ENCODE peak calls at places on chromosomes 11 and 22, in eight cellular contexts. F is OCI-LY7, N is cardiac muscle cell, I is Peyer's patch, B is AG04450, L is left ventricle myocardium inferior, E is stomach, A is spleen. X is an unnamed sample.

GRCh38 chr22:46462726-46463371 is 74.6 kb downstream of the CELSR1 start:
- DNase-seq in F (no peak), N (no peak), I (no peak), B (no peak), L (no peak), E (no peak), A (no peak), X (no peak)

GRCh38 chr11:5367461-5368074 is 16.0 kb upstream of the OR51M1 start:
- DNase-seq in F (no peak), N (no peak), I (no peak), B (peak; percentile 65), L (no peak), E (no peak), A (no peak), X (no peak)

GRCh38 chr11:19218801-19219460 is 17.1 kb upstream of the CSRP3 start:
- DNase-seq in F (no peak), N (no peak), I (no peak), B (no peak), L (peak; percentile 40), E (no peak), A (no peak), X (no peak)

GRCh38 chr11:116180806-116181600 is 591.8 kb downstream of the BUD13 start:
- DNase-seq in F (no peak), N (no peak), I (no peak), B (no peak), L (no peak), E (no peak), A (no peak), X (no peak)

GRCh38 chr11:47378011-47378835 is at the start of gene SPI1:
- DNase-seq in F (peak; percentile 91), N (peak; percentile 49), I (peak; percentile 50), B (no peak), L (peak; percentile 68), E (peak; percentile 60), A (peak; percentile 96), X (peak; percentile 27)

GRCh38 chr11:112343368-112344039 is 82.8 kb upstream of the PLET1 start:
- DNase-seq in F (no peak), N (no peak), I (no peak), B (no peak), L (no peak), E (no peak), A (no peak), X (no peak)

GRCh38 chr11:14924291-14924690 is 32.3 kb upstream of the CYP2R1 start:
- DNase-seq in F (no peak), N (no peak), I (no peak), B (no peak), L (no peak), E (no peak), A (no peak), X (no peak)

GRCh38 chr11:30128269-30128932 is 102.4 kb upstream of the FSHB start:
- DNase-seq in F (peak; percentile 37), N (peak; percentile 56), I (no peak), B (peak; percentile 8), L (no peak), E (no peak), A (no peak), X (no peak)

GRCh38 chr11:120601566-120601965 is 90.0 kb downstream of the GRIK4 start:
- DNase-seq in F (no peak), N (no peak), I (no peak), B (peak; percentile 20), L (no peak), E (no peak), A (no peak), X (no peak)

GRCh38 chr11:18722293-18722637 is 3.7 kb downstream of the IGSF22 start:
- DNase-seq in F (no peak), N (no peak), I (no peak), B (no peak), L (no peak), E (no peak), A (no peak), X (no peak)

GRCh38 chr11:67272327-67273259 is 6.3 kb downstream of the GRK2 start:
- DNase-seq in F (peak; percentile 65), N (no peak), I (peak; percentile 49), B (no peak), L (no peak), E (no peak), A (peak; percentile 82), X (no peak)

GRCh38 chr11:67271212-67271547 is 4.9 kb downstream of the GRK2 start:
- DNase-seq in F (no peak), N (no peak), I (no peak), B (no peak), L (no peak), E (no peak), A (no peak), X (no peak)

GRCh38 chr11:67271548-67272284 is 5.4 kb downstream of the GRK2 start:
- DNase-seq in F (peak; percentile 46), N (no peak), I (peak; percentile 47), B (no peak), L (no peak), E (no peak), A (peak; percentile 88), X (no peak)

GRCh38 chr11:67274768-67275605 is 8.7 kb downstream of the GRK2 start:
- DNase-seq in F (no peak), N (no peak), I (peak; percentile 46), B (no peak), L (peak; percentile 75), E (no peak), A (peak; percentile 93), X (peak; percentile 49)

DNA sequence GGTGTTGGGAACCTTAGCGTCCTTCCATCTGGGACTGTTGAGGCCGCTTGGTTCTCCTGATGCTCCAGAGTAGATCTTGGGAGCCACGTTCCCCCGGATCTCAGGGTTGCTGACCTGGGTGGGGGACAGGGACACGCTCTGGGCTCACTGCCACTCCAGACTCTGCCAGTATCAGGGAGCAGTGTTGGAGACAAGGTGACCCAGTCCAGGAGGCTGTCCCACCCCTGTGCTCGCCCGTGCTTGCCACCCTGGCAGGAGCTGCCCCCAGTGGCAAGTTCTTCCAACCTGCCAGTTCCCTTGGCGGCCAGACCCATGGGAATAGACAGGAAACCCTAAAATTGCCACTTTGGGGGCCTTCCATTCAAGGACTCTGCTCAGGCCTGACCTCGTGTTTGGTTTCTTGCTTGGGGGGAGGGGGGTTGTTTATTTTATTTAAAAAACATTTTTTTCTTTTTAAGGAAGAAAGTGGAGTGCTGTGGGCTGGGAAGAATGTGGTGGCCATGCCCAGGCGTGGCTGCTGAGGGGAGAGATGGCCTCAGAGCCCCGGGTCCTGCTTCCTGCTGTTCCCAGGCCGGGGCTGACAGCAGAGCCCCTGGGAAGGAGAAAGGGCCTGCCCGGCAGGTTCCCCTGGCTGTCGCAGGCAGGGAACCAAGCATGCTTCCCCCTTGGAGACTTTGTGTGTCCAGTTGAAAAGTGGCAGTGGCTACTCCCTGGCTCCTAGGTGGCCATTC is 7.2 kb downstream of the GRK2 start:
- DNase-seq in F (peak; percentile 65), N (no peak), I (peak; percentile 47), B (no peak), L (no peak), E (peak; percentile 60), A (peak; percentile 81), X (peak; percentile 25)
- H3K27ac ChIP-seq in F (peak overlapping the region; percentile 98), N (no peak overlapping the region), I (peak overlapping the region; percentile 68), B (no peak overlapping the region), L (peak overlapping the region; percentile 94), E (peak overlapping the region; percentile 93), A (peak overlapping the region; percentile 97), X (peak overlapping the region; percentile 83)

GRCh38 chr22:24416611-24417010 is 10.8 kb upstream of the ADORA2A start:
- DNase-seq in F (no peak), N (no peak), I (peak; percentile 31), B (no peak), L (no peak), E (no peak), A (no peak), X (no peak)
- H3K27ac ChIP-seq in F (no peak overlapping the region), N (no peak overlapping the region), I (no peak overlapping the region), B (no peak overlapping the region), L (no peak overlapping the region), E (no peak overlapping the region), A (no peak overlapping the region), X (no peak overlapping the region)

DNA sequence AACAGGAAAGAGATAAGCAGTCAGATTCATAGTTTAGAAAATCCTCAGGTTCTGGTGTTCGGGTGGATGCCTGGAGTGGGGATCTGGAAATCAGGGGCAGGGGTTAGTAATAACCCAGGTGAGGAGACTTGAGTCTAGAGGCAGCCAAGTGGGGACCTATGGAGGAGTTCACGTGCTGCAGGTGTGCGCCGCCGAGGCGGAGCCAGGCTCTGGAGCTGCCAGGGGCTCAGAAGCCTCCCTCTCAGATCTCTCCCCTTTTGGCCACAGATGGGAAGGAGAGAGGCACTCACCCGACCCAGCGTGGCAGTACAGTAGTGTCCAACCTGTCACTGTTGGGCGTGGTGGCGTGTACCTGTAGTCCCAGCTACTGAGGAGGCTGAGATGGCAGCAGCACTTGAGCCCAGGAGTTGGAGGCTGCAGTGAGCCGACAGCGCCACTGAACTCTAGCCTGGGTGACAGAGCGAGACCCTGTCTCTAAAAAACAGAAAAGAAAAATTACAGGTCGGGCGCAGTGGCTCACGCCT is 27.5 kb downstream of the TXN2 start:
- DNase-seq in F (peak; percentile 16), N (no peak), I (no peak), B (no peak), L (no peak), E (no peak), A (no peak), X (no peak)
- H3K27ac ChIP-seq in F (peak overlapping the region; percentile 80), N (no peak overlapping the region), I (peak overlapping the region; percentile 85), B (no peak overlapping the region), L (peak overlapping the region; percentile 92), E (peak overlapping the region; percentile 95), A (peak overlapping the region; percentile 98), X (peak overlapping the region; percentile 95)

GRCh38 chr11:93984205-93984586 is 37.0 kb upstream of the HEPHL1 start:
- DNase-seq in F (no peak), N (no peak), I (no peak), B (no peak), L (no peak), E (no peak), A (no peak), X (no peak)
- H3K27ac ChIP-seq in F (no peak overlapping the region), N (no peak overlapping the region), I (no peak overlapping the region), B (no peak overlapping the region), L (no peak overlapping the region), E (no peak overlapping the region), A (no peak overlapping the region), X (no peak overlapping the region)

GRCh38 chr11:64262271-64263002 is 11.1 kb downstream of the PLCB3 start:
- DNase-seq in F (no peak), N (no peak), I (no peak), B (no peak), L (no peak), E (no peak), A (peak; percentile 76), X (no peak)
- H3K27ac ChIP-seq in F (no peak overlapping the region), N (no peak overlapping the region), I (no peak overlapping the region), B (no peak overlapping the region), L (no peak overlapping the region), E (no peak overlapping the region), A (no peak overlapping the region), X (no peak overlapping the region)

DNA sequence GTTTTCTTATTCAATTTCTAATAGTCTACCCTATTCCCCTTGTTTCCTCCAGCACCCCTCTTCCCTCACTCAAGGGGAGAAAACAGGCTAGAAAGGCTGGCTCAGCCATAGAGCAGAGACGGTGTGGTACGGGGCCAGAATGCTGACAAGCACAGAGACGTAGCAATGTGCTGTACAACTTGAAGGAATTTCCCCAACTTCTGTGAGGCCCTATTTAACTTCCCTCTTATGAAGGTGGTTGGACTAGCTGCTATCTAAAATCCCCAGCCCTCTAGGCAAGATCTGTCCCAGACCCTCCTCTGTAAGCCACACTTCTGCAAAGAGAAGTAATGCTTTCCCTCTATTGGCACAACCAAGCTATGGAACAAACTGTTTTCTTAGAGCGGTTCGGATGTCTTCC is 37.9 kb downstream of the PLEKHA7 start:
- DNase-seq in F (no peak), N (no peak), I (no peak), B (no peak), L (no peak), E (no peak), A (no peak), X (no peak)
- H3K27ac ChIP-seq in F (no peak overlapping the region), N (no peak overlapping the region), I (no peak overlapping the region), B (no peak overlapping the region), L (no peak overlapping the region), E (peak overlapping the region; percentile 34), A (no peak overlapping the region), X (no peak overlapping the region)

X was measured in body of pancreas.